ENCODE peak calls at places on chromosome 5, in four cellular contexts. U is IMR-90, D is psoas muscle, X is AG04450. S is an unnamed sample.

GRCh38 chr5:63963080-63963735 is 963 bp upstream of the HTR1A start:
- DNase-seq in U (peak; percentile 52), D (no peak), X (peak; percentile 18), S (peak; percentile 2)

GRCh38 chr5:142038735-142039134 is 25.9 kb upstream of the GNPDA1 start:
- DNase-seq in U (no peak), D (no peak), X (no peak), S (no peak)

GRCh38 chr5:78610163-78610583 is 38.4 kb downstream of the LHFPL2 start:
- DNase-seq in U (peak; percentile 67), D (no peak), X (no peak), S (no peak)

GRCh38 chr5:137605377-137605776 is 106.3 kb upstream of the SPOCK1 start:
- DNase-seq in U (no peak), D (no peak), X (no peak), S (no peak)

GRCh38 chr5:32304622-32305021 is 8.1 kb downstream of the MTMR12 start:
- DNase-seq in U (no peak), D (no peak), X (no peak), S (no peak)

GRCh38 chr5:3891118-3891517 is 295.5 kb downstream of the IRX1 start:
- DNase-seq in U (no peak), D (no peak), X (no peak), S (no peak)

GRCh38 chr5:19179561-19179960 is 808.4 kb downstream of the CDH18 start:
- DNase-seq in U (no peak), D (no peak), X (no peak), S (no peak)

GRCh38 chr5:120093178-120093577 is 370.9 kb upstream of the PRR16 start:
- DNase-seq in U (no peak), D (no peak), X (no peak), S (no peak)

GRCh38 chr5:72036951-72037350 is 70.3 kb upstream of the MAP1B start:
- DNase-seq in U (peak; percentile 4), D (no peak), X (no peak), S (no peak)

GRCh38 chr5:172370237-172370640 is 84.1 kb downstream of the SH3PXD2B start:
- DNase-seq in U (no peak), D (no peak), X (no peak), S (no peak)

GRCh38 chr5:120697147-120697546 is 233.0 kb downstream of the PRR16 start:
- DNase-seq in U (no peak), D (no peak), X (no peak), S (no peak)

GRCh38 chr5:179221877-179222220 is 123.4 kb downstream of the ADAMTS2 start:
- DNase-seq in U (no peak), D (no peak), X (no peak), S (no peak)

GRCh38 chr5:179763215-179763945 is 30.4 kb upstream of the LTC4S start:
- DNase-seq in U (peak; percentile 91), D (peak; percentile 56), X (peak; percentile 84), S (peak; percentile 51)

GRCh38 chr5:82413302-82414042 is 135.3 kb upstream of the RPS23 start:
- DNase-seq in U (peak; percentile 83), D (no peak), X (peak; percentile 55), S (peak; percentile 91)

GRCh38 chr5:76401801-76402250 is 1.3 kb upstream of the IQGAP2 start:
- DNase-seq in U (no peak), D (no peak), X (no peak), S (no peak)

GRCh38 chr5:118592234-118592633 is 396.1 kb downstream of the DTWD2 start:
- DNase-seq in U (no peak), D (no peak), X (no peak), S (no peak)

GRCh38 chr5:128905225-128906110 is 59.8 kb upstream of the SLC27A6 start:
- DNase-seq in U (peak; percentile 58), D (no peak), X (peak; percentile 21), S (peak; percentile 4)

GRCh38 chr5:123610665-123611406 is 98.9 kb downstream of the CSNK1G3 start:
- DNase-seq in U (peak; percentile 80), D (no peak), X (peak; percentile 36), S (peak; percentile 26)

GRCh38 chr5:3322642-3323041 is 273.0 kb upstream of the IRX1 start:
- DNase-seq in U (no peak), D (no peak), X (no peak), S (no peak)

GRCh38 chr5:172170251-172170701 is 17.7 kb downstream of the STK10 start:
- DNase-seq in U (no peak), D (no peak), X (no peak), S (no peak)

GRCh38 chr5:38483788-38484398 is 72.6 kb downstream of the LIFR start:
- DNase-seq in U (no peak), D (no peak), X (no peak), S (no peak)

GRCh38 chr5:112584781-112585180 is 152.9 kb upstream of the APC start:
- DNase-seq in U (no peak), D (no peak), X (no peak), S (no peak)

GRCh38 chr5:56346044-56346710 is 113.0 kb upstream of the ANKRD55 start:
- DNase-seq in U (no peak), D (no peak), X (no peak), S (no peak)

GRCh38 chr5:33423018-33423630 is 17.6 kb upstream of the TARS1 start:
- DNase-seq in U (peak; percentile 73), D (no peak), X (no peak), S (no peak)

GRCh38 chr5:16411741-16412455 is 53.7 kb downstream of the ZNF622 start:
- DNase-seq in U (peak; percentile 46), D (no peak), X (no peak), S (peak; percentile 10)

GRCh38 chr5:157390179-157390923 is 69.7 kb upstream of the NIPAL4 start:
- DNase-seq in U (peak; percentile 94), D (no peak), X (peak; percentile 44), S (peak; percentile 82)

GRCh38 chr5:6736524-6737042 is 23.4 kb downstream of the TENT4A start:
- DNase-seq in U (no peak), D (peak; percentile 17), X (no peak), S (no peak)

GRCh38 chr5:26805076-26805475 is 233.3 kb downstream of the CDH9 start:
- DNase-seq in U (no peak), D (no peak), X (no peak), S (no peak)

GRCh38 chr5:910769-911160 is 18.1 kb downstream of the TRIP13 start:
- DNase-seq in U (no peak), D (no peak), X (no peak), S (no peak)

GRCh38 chr5:22242532-22242931 is 610.6 kb downstream of the CDH12 start:
- DNase-seq in U (no peak), D (no peak), X (no peak), S (no peak)

GRCh38 chr5:62948294-62948693 is 369.7 kb downstream of the LRRC70 start:
- DNase-seq in U (no peak), D (no peak), X (no peak), S (no peak)

GRCh38 chr5:168865973-168866372 is 286.8 kb upstream of the PANK3 start:
- DNase-seq in U (no peak), D (no peak), X (no peak), S (no peak)

GRCh38 chr5:159316519-159317383 is 13.5 kb downstream of the IL12B start:
- DNase-seq in U (peak; percentile 67), D (no peak), X (peak; percentile 32), S (no peak)

GRCh38 chr5:177336112-177336511 is 15.4 kb downstream of the LMAN2 start:
- DNase-seq in U (no peak), D (no peak), X (no peak), S (no peak)

GRCh38 chr5:167644619-167645018 is 646.8 kb upstream of the WWC1 start:
- DNase-seq in U (no peak), D (no peak), X (no peak), S (no peak)

GRCh38 chr5:103582364-103582763 is 19.8 kb upstream of the NUDT12 start:
- DNase-seq in U (peak; percentile 50), D (no peak), X (peak; percentile 6), S (no peak)

GRCh38 chr5:77924081-77924480 is 147.9 kb upstream of the TBCA start:
- DNase-seq in U (no peak), D (no peak), X (no peak), S (no peak)

GRCh38 chr5:95044096-95044495 is 240.8 kb downstream of the MCTP1 start:
- DNase-seq in U (no peak), D (no peak), X (no peak), S (no peak)

GRCh38 chr5:150488519-150489357 is 19.2 kb upstream of the NDST1 start:
- DNase-seq in U (peak; percentile 59), D (peak; percentile 85), X (no peak), S (peak; percentile 49)
- H3K4me3 ChIP-seq in U (peak overlapping the region; percentile 3), D (peak overlapping the region; percentile 100), X (peak overlapping the region; percentile 87), S (peak overlapping the region; percentile 87)

DNA sequence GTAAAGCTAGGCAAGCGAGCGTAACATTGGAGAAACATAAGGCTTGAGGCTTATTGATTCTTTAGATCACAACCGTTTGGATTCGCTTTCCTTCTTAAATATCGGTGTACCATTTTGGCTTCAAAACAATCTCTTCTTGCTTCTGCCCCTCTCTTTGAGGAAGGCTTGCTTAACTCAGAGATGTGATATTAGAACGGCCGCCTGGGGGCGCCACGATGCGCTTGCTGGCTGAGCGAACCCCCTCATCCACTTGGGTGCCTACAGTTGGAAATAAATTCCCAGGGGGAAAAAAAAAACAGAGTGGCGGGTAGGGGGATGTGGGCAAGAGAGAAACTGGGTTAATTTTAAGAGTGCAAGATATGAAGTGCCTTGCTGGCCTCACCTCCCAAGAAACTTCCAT is 116.0 kb downstream of the DPYSL3 start:
- DNase-seq in U (no peak), D (no peak), X (no peak), S (no peak)
- TF ChIP-seq CTCF in U (peak; percentile 20), D (no peak), X (peak; percentile 22), S (peak; percentile 10)

GRCh38 chr5:126868961-126869451 is 92.1 kb downstream of the LMNB1 start:
- DNase-seq in U (peak; percentile 45), D (no peak), X (no peak), S (no peak)
- H3K4me3 ChIP-seq in U (peak overlapping the region; percentile 34), D (peak overlapping the region; percentile 32), X (peak overlapping the region; percentile 41), S (peak overlapping the region; percentile 38)

GRCh38 chr5:145752947-145753346 is 82.2 kb downstream of the PRELID2 start:
- DNase-seq in U (peak; percentile 42), D (no peak), X (no peak), S (no peak)
- TF ChIP-seq CTCF in U (no peak), D (no peak), X (no peak), S (no peak)

GRCh38 chr5:132423443-132423898 is 54.0 kb downstream of the SLC22A5 start:
- DNase-seq in U (no peak), D (no peak), X (no peak), S (no peak)
- H3K4me3 ChIP-seq in U (no peak overlapping the region), D (no peak overlapping the region), X (no peak overlapping the region), S (no peak overlapping the region)

S was measured in AG04449.